ENCODE peak calls at places on chromosome 5, in six cellular contexts. One of them, this sample, is unnamed.

GRCh38 chr5:169697518-169697890 is 60.4 kb downstream of the DOCK2 start:
- DNase-seq in Calu3: no peak
- DNase-seq in NCI-H2081: no peak
- DNase-seq in ELF-1: no peak
- DNase-seq in heart right ventricle: no peak
- DNase-seq in activated effector memory CD4-positive, alpha-beta T cell treated with Interleukin-2 at 50 U/mL for 16 hours: no peak
- DNase-seq in this sample: no peak

GRCh38 chr5:169100735-169101075 is 200.2 kb downstream of the SLIT3 start:
- DNase-seq in activated effector memory CD4-positive, alpha-beta T cell treated with Interleukin-2 at 50 U/mL for 16 hours: no peak
- DNase-seq in Calu3: no peak
- DNase-seq in ELF-1: peak
- DNase-seq in heart right ventricle: no peak
- DNase-seq in NCI-H2081: no peak
- DNase-seq in this sample: no peak

GRCh38 chr5:33309076-33309475 is 131.7 kb upstream of the TARS1 start:
- DNase-seq in activated effector memory CD4-positive, alpha-beta T cell treated with Interleukin-2 at 50 U/mL for 16 hours: no peak
- DNase-seq in ELF-1: no peak
- DNase-seq in Calu3: no peak
- DNase-seq in heart right ventricle: no peak
- DNase-seq in NCI-H2081: no peak
- DNase-seq in this sample: no peak

GRCh38 chr5:107806705-107807104 is 136.0 kb upstream of the EFNA5 start:
- DNase-seq in activated effector memory CD4-positive, alpha-beta T cell treated with Interleukin-2 at 50 U/mL for 16 hours: no peak
- DNase-seq in Calu3: no peak
- DNase-seq in heart right ventricle: no peak
- DNase-seq in NCI-H2081: no peak
- DNase-seq in ELF-1: no peak
- DNase-seq in this sample: no peak

GRCh38 chr5:81251922-81252321 is 18.8 kb downstream of the CKMT2 start:
- DNase-seq in Calu3: no peak
- DNase-seq in ELF-1: no peak
- DNase-seq in activated effector memory CD4-positive, alpha-beta T cell treated with Interleukin-2 at 50 U/mL for 16 hours: no peak
- DNase-seq in NCI-H2081: no peak
- DNase-seq in heart right ventricle: peak
- DNase-seq in this sample: no peak

GRCh38 chr5:94288937-94289336 is 329.5 kb downstream of the KIAA0825 start:
- DNase-seq in ELF-1: no peak
- DNase-seq in Calu3: no peak
- DNase-seq in activated effector memory CD4-positive, alpha-beta T cell treated with Interleukin-2 at 50 U/mL for 16 hours: no peak
- DNase-seq in NCI-H2081: no peak
- DNase-seq in heart right ventricle: no peak
- DNase-seq in this sample: no peak

GRCh38 chr5:145925353-145925752 is 11.0 kb upstream of the SH3RF2 start:
- DNase-seq in NCI-H2081: no peak
- DNase-seq in ELF-1: no peak
- DNase-seq in activated effector memory CD4-positive, alpha-beta T cell treated with Interleukin-2 at 50 U/mL for 16 hours: no peak
- DNase-seq in heart right ventricle: no peak
- DNase-seq in Calu3: no peak
- DNase-seq in this sample: no peak

GRCh38 chr5:32406650-32407049 is 37.9 kb downstream of the ZFR start:
- DNase-seq in Calu3: no peak
- DNase-seq in NCI-H2081: no peak
- DNase-seq in heart right ventricle: no peak
- DNase-seq in ELF-1: no peak
- DNase-seq in activated effector memory CD4-positive, alpha-beta T cell treated with Interleukin-2 at 50 U/mL for 16 hours: no peak
- DNase-seq in this sample: peak

GRCh38 chr5:154860123-154860522 is 1.7 kb downstream of the CNOT8 start:
- DNase-seq in ELF-1: peak
- DNase-seq in activated effector memory CD4-positive, alpha-beta T cell treated with Interleukin-2 at 50 U/mL for 16 hours: no peak
- DNase-seq in heart right ventricle: no peak
- DNase-seq in Calu3: peak
- DNase-seq in NCI-H2081: no peak
- DNase-seq in this sample: no peak

GRCh38 chr5:128478386-128479368 is 59.4 kb downstream of the FBN2 start:
- DNase-seq in Calu3: no peak
- DNase-seq in ELF-1: no peak
- DNase-seq in activated effector memory CD4-positive, alpha-beta T cell treated with Interleukin-2 at 50 U/mL for 16 hours: no peak
- DNase-seq in heart right ventricle: no peak
- DNase-seq in NCI-H2081: no peak
- DNase-seq in this sample: no peak

GRCh38 chr5:107813559-107813958 is 142.8 kb upstream of the EFNA5 start:
- DNase-seq in activated effector memory CD4-positive, alpha-beta T cell treated with Interleukin-2 at 50 U/mL for 16 hours: no peak
- DNase-seq in heart right ventricle: no peak
- DNase-seq in Calu3: no peak
- DNase-seq in NCI-H2081: no peak
- DNase-seq in ELF-1: no peak
- DNase-seq in this sample: no peak

GRCh38 chr5:135266975-135267374 is 132.1 kb downstream of the MACROH2A1 start:
- DNase-seq in ELF-1: no peak
- DNase-seq in Calu3: no peak
- DNase-seq in heart right ventricle: no peak
- DNase-seq in NCI-H2081: no peak
- DNase-seq in activated effector memory CD4-positive, alpha-beta T cell treated with Interleukin-2 at 50 U/mL for 16 hours: no peak
- DNase-seq in this sample: no peak

GRCh38 chr5:95331358-95331757 is 46.5 kb upstream of the MCTP1 start:
- DNase-seq in heart right ventricle: no peak
- DNase-seq in activated effector memory CD4-positive, alpha-beta T cell treated with Interleukin-2 at 50 U/mL for 16 hours: no peak
- DNase-seq in ELF-1: no peak
- DNase-seq in NCI-H2081: no peak
- DNase-seq in Calu3: no peak
- DNase-seq in this sample: no peak

GRCh38 chr5:1385395-1386273 is 40.7 kb upstream of the CLPTM1L start:
- DNase-seq in Calu3: peak
- DNase-seq in heart right ventricle: peak
- DNase-seq in ELF-1: peak
- DNase-seq in activated effector memory CD4-positive, alpha-beta T cell treated with Interleukin-2 at 50 U/mL for 16 hours: peak
- DNase-seq in NCI-H2081: peak
- DNase-seq in this sample: peak

GRCh38 chr5:135223404-135223803 is 175.6 kb downstream of the MACROH2A1 start:
- DNase-seq in NCI-H2081: no peak
- DNase-seq in activated effector memory CD4-positive, alpha-beta T cell treated with Interleukin-2 at 50 U/mL for 16 hours: no peak
- DNase-seq in Calu3: no peak
- DNase-seq in ELF-1: peak
- DNase-seq in heart right ventricle: no peak
- DNase-seq in this sample: no peak

GRCh38 chr5:55668356-55668755 is 43.8 kb downstream of the SLC38A9 start:
- DNase-seq in ELF-1: peak
- DNase-seq in activated effector memory CD4-positive, alpha-beta T cell treated with Interleukin-2 at 50 U/mL for 16 hours: no peak
- DNase-seq in Calu3: peak
- DNase-seq in NCI-H2081: no peak
- DNase-seq in heart right ventricle: no peak
- DNase-seq in this sample: no peak

GRCh38 chr5:155259648-155260047 is 246.1 kb downstream of the KIF4B start:
- DNase-seq in NCI-H2081: no peak
- DNase-seq in heart right ventricle: no peak
- DNase-seq in Calu3: no peak
- DNase-seq in ELF-1: no peak
- DNase-seq in activated effector memory CD4-positive, alpha-beta T cell treated with Interleukin-2 at 50 U/mL for 16 hours: no peak
- DNase-seq in this sample: no peak

GRCh38 chr5:159724283-159724682 is 192.0 kb upstream of the ADRA1B start:
- DNase-seq in heart right ventricle: no peak
- DNase-seq in ELF-1: no peak
- DNase-seq in NCI-H2081: no peak
- DNase-seq in Calu3: no peak
- DNase-seq in activated effector memory CD4-positive, alpha-beta T cell treated with Interleukin-2 at 50 U/mL for 16 hours: no peak
- DNase-seq in this sample: no peak

GRCh38 chr5:169745441-169746146 is 108.5 kb downstream of the DOCK2 start:
- DNase-seq in NCI-H2081: no peak
- DNase-seq in Calu3: no peak
- DNase-seq in ELF-1: no peak
- DNase-seq in activated effector memory CD4-positive, alpha-beta T cell treated with Interleukin-2 at 50 U/mL for 16 hours: no peak
- DNase-seq in heart right ventricle: no peak
- DNase-seq in this sample: no peak

GRCh38 chr5:76958976-76959767 is 6.3 kb downstream of the CRHBP start:
- DNase-seq in NCI-H2081: no peak
- DNase-seq in activated effector memory CD4-positive, alpha-beta T cell treated with Interleukin-2 at 50 U/mL for 16 hours: no peak
- DNase-seq in Calu3: no peak
- DNase-seq in heart right ventricle: no peak
- DNase-seq in ELF-1: no peak
- DNase-seq in this sample: no peak

GRCh38 chr5:137072376-137073174 is 426.6 kb downstream of the SPOCK1 start:
- DNase-seq in heart right ventricle: no peak
- DNase-seq in ELF-1: no peak
- DNase-seq in Calu3: no peak
- DNase-seq in NCI-H2081: no peak
- DNase-seq in activated effector memory CD4-positive, alpha-beta T cell treated with Interleukin-2 at 50 U/mL for 16 hours: no peak
- DNase-seq in this sample: no peak

GRCh38 chr5:31936699-31937098 is 237.4 kb downstream of the GOLPH3 start:
- DNase-seq in NCI-H2081: no peak
- DNase-seq in Calu3: no peak
- DNase-seq in activated effector memory CD4-positive, alpha-beta T cell treated with Interleukin-2 at 50 U/mL for 16 hours: no peak
- DNase-seq in heart right ventricle: no peak
- DNase-seq in ELF-1: no peak
- DNase-seq in this sample: no peak

GRCh38 chr5:131377785-131378325 is 114.0 kb downstream of the CDC42SE2 start:
- DNase-seq in NCI-H2081: no peak
- DNase-seq in heart right ventricle: no peak
- DNase-seq in ELF-1: no peak
- DNase-seq in activated effector memory CD4-positive, alpha-beta T cell treated with Interleukin-2 at 50 U/mL for 16 hours: no peak
- DNase-seq in Calu3: no peak
- DNase-seq in this sample: no peak

GRCh38 chr5:5497132-5497748 is 74.8 kb downstream of the ICE1 start:
- DNase-seq in ELF-1: peak
- DNase-seq in heart right ventricle: peak
- DNase-seq in NCI-H2081: peak
- DNase-seq in Calu3: peak
- DNase-seq in activated effector memory CD4-positive, alpha-beta T cell treated with Interleukin-2 at 50 U/mL for 16 hours: no peak
- DNase-seq in this sample: peak

GRCh38 chr5:115842089-115842881 is 550 bp downstream of the AP3S1 start:
- DNase-seq in activated effector memory CD4-positive, alpha-beta T cell treated with Interleukin-2 at 50 U/mL for 16 hours: no peak
- DNase-seq in NCI-H2081: peak
- DNase-seq in ELF-1: peak
- DNase-seq in heart right ventricle: no peak
- DNase-seq in Calu3: peak
- DNase-seq in this sample: peak

This sample was measured in NCI-H774.